ENCODE peak calls at places on chromosomes 7 and 10, in eight cellular contexts. One of them, this sample, is unnamed.

GRCh38 chr10:88693392-88694020 is 12.5 kb upstream of the LIPK start:
- DNase-seq in DND-41: no peak
- DNase-seq in fibroblast of lung: peak
- DNase-seq in foreskin fibroblast: peak
- DNase-seq in left ventricle myocardium inferior: no peak
- DNase-seq in choroid plexus epithelial cell: peak
- DNase-seq in gastrocnemius medialis: no peak
- DNase-seq in heart left ventricle: no peak
- DNase-seq in this sample: peak

GRCh38 chr10:109040622-109041021 is 882.7 kb downstream of the XPNPEP1 start:
- DNase-seq in foreskin fibroblast: no peak
- DNase-seq in gastrocnemius medialis: no peak
- DNase-seq in fibroblast of lung: no peak
- DNase-seq in DND-41: no peak
- DNase-seq in left ventricle myocardium inferior: no peak
- DNase-seq in heart left ventricle: no peak
- DNase-seq in choroid plexus epithelial cell: no peak
- DNase-seq in this sample: no peak

GRCh38 chr10:78588194-78588811 is 480.5 kb upstream of the ZMIZ1 start:
- DNase-seq in choroid plexus epithelial cell: peak
- DNase-seq in left ventricle myocardium inferior: peak
- DNase-seq in foreskin fibroblast: no peak
- DNase-seq in DND-41: no peak
- DNase-seq in heart left ventricle: peak
- DNase-seq in fibroblast of lung: peak
- DNase-seq in gastrocnemius medialis: peak
- DNase-seq in this sample: peak

GRCh38 chr7:34133983-34134782 is 228.8 kb downstream of the BMPER start:
- DNase-seq in fibroblast of lung: peak
- DNase-seq in left ventricle myocardium inferior: peak
- DNase-seq in gastrocnemius medialis: peak
- DNase-seq in foreskin fibroblast: peak
- DNase-seq in heart left ventricle: peak
- DNase-seq in choroid plexus epithelial cell: peak
- DNase-seq in DND-41: peak
- DNase-seq in this sample: peak

GRCh38 chr7:158926348-158926747 is 70.0 kb downstream of the DYNC2I1 start:
- DNase-seq in DND-41: no peak
- DNase-seq in left ventricle myocardium inferior: no peak
- DNase-seq in heart left ventricle: no peak
- DNase-seq in choroid plexus epithelial cell: no peak
- DNase-seq in fibroblast of lung: no peak
- DNase-seq in gastrocnemius medialis: no peak
- DNase-seq in foreskin fibroblast: no peak
- DNase-seq in this sample: no peak

GRCh38 chr10:49389331-49389920 is 6.5 kb downstream of the DRGX start:
- DNase-seq in gastrocnemius medialis: no peak
- DNase-seq in fibroblast of lung: no peak
- DNase-seq in heart left ventricle: no peak
- DNase-seq in DND-41: no peak
- DNase-seq in choroid plexus epithelial cell: no peak
- DNase-seq in left ventricle myocardium inferior: no peak
- DNase-seq in foreskin fibroblast: no peak
- DNase-seq in this sample: no peak

GRCh38 chr10:61176428-61176827 is 232.4 kb upstream of the RHOBTB1 start:
- DNase-seq in DND-41: no peak
- DNase-seq in choroid plexus epithelial cell: no peak
- DNase-seq in foreskin fibroblast: no peak
- DNase-seq in gastrocnemius medialis: no peak
- DNase-seq in heart left ventricle: no peak
- DNase-seq in fibroblast of lung: no peak
- DNase-seq in left ventricle myocardium inferior: no peak
- DNase-seq in this sample: no peak

GRCh38 chr7:145681646-145682045 is 435.0 kb upstream of the CNTNAP2 start:
- DNase-seq in choroid plexus epithelial cell: no peak
- DNase-seq in DND-41: no peak
- DNase-seq in fibroblast of lung: no peak
- DNase-seq in left ventricle myocardium inferior: no peak
- DNase-seq in heart left ventricle: no peak
- DNase-seq in foreskin fibroblast: no peak
- DNase-seq in gastrocnemius medialis: no peak
- DNase-seq in this sample: no peak

GRCh38 chr7:143434660-143435059 is 8.6 kb upstream of the TAS2R60 start:
- DNase-seq in heart left ventricle: peak
- DNase-seq in gastrocnemius medialis: peak
- DNase-seq in fibroblast of lung: peak
- DNase-seq in choroid plexus epithelial cell: no peak
- DNase-seq in foreskin fibroblast: peak
- DNase-seq in DND-41: no peak
- DNase-seq in left ventricle myocardium inferior: peak
- DNase-seq in this sample: peak

GRCh38 chr10:8835453-8836167 is 781.1 kb downstream of the GATA3 start:
- DNase-seq in foreskin fibroblast: no peak
- DNase-seq in heart left ventricle: no peak
- DNase-seq in DND-41: no peak
- DNase-seq in left ventricle myocardium inferior: no peak
- DNase-seq in fibroblast of lung: no peak
- DNase-seq in choroid plexus epithelial cell: no peak
- DNase-seq in gastrocnemius medialis: no peak
- DNase-seq in this sample: no peak

GRCh38 chr10:17273403-17273802 is 45.4 kb downstream of the VIM start:
- DNase-seq in DND-41: no peak
- DNase-seq in left ventricle myocardium inferior: no peak
- DNase-seq in foreskin fibroblast: peak
- DNase-seq in gastrocnemius medialis: no peak
- DNase-seq in fibroblast of lung: peak
- DNase-seq in heart left ventricle: no peak
- DNase-seq in choroid plexus epithelial cell: peak
- DNase-seq in this sample: peak

GRCh38 chr7:40579401-40579800 is 444.6 kb downstream of the SUGCT start:
- DNase-seq in choroid plexus epithelial cell: peak
- DNase-seq in foreskin fibroblast: peak
- DNase-seq in heart left ventricle: no peak
- DNase-seq in fibroblast of lung: peak
- DNase-seq in left ventricle myocardium inferior: no peak
- DNase-seq in gastrocnemius medialis: no peak
- DNase-seq in DND-41: peak
- DNase-seq in this sample: peak

GRCh38 chr10:99938563-99938962 is 71.2 kb downstream of the DNMBP start:
- DNase-seq in gastrocnemius medialis: no peak
- DNase-seq in left ventricle myocardium inferior: no peak
- DNase-seq in heart left ventricle: no peak
- DNase-seq in foreskin fibroblast: no peak
- DNase-seq in DND-41: no peak
- DNase-seq in choroid plexus epithelial cell: peak
- DNase-seq in fibroblast of lung: peak
- DNase-seq in this sample: peak

GRCh38 chr10:77279207-77279606 is 358.4 kb downstream of the KCNMA1 start:
- DNase-seq in left ventricle myocardium inferior: no peak
- DNase-seq in foreskin fibroblast: peak
- DNase-seq in fibroblast of lung: peak
- DNase-seq in DND-41: peak
- DNase-seq in gastrocnemius medialis: no peak
- DNase-seq in heart left ventricle: no peak
- DNase-seq in choroid plexus epithelial cell: no peak
- DNase-seq in this sample: no peak

GRCh38 chr7:21059069-21059468 is 272.4 kb upstream of the SP8 start:
- DNase-seq in foreskin fibroblast: no peak
- DNase-seq in gastrocnemius medialis: no peak
- DNase-seq in fibroblast of lung: no peak
- DNase-seq in heart left ventricle: no peak
- DNase-seq in DND-41: no peak
- DNase-seq in choroid plexus epithelial cell: no peak
- DNase-seq in left ventricle myocardium inferior: no peak
- DNase-seq in this sample: no peak

GRCh38 chr7:1533569-1534329 is 3.2 kb downstream of the MAFK start:
- DNase-seq in DND-41: no peak
- DNase-seq in foreskin fibroblast: peak
- DNase-seq in gastrocnemius medialis: peak
- DNase-seq in left ventricle myocardium inferior: peak
- DNase-seq in heart left ventricle: peak
- DNase-seq in choroid plexus epithelial cell: peak
- DNase-seq in fibroblast of lung: peak
- DNase-seq in this sample: peak

GRCh38 chr10:92914478-92915066 is 66.3 kb downstream of the EXOC6 start:
- DNase-seq in DND-41: peak
- DNase-seq in heart left ventricle: peak
- DNase-seq in foreskin fibroblast: peak
- DNase-seq in left ventricle myocardium inferior: no peak
- DNase-seq in gastrocnemius medialis: peak
- DNase-seq in fibroblast of lung: peak
- DNase-seq in choroid plexus epithelial cell: peak
- DNase-seq in this sample: peak

DNA sequence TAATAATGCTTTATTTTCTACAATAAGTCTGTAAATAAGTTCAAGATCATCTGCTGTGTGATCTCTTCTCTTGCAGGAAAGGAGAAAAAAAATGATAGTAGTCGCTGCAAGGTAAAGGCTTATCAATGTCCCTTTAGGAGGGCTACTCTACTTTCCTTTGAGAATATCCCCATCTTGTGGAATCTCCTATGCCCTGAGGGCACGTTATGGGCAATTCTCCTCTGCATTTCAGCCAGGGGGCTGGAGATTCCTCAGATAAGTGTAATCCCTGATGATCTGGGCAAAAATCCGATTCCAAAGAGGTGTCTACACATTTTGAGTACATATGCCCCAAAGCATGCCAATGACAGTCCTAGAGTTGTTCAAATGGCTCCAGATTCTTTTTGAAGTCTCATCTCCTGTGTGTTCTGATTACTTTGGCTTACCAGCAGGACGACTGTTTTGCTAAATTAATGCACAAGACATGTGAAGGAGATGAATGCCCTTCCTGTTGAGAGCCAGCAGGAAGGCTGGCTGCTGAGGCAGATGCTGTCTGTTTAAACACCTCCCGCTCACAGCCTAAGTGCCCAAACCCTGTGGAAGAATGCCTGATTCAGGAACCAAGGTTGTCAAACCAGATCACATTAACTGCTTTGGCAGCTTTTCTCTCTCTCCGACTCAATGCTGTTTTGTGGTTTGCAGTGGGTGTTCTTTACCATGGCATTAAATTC is 171.2 kb upstream of the COL1A2 start:
- DNase-seq in choroid plexus epithelial cell: peak
- DNase-seq in DND-41: no peak
- DNase-seq in foreskin fibroblast: peak
- DNase-seq in heart left ventricle: no peak
- DNase-seq in left ventricle myocardium inferior: no peak
- DNase-seq in fibroblast of lung: peak
- DNase-seq in gastrocnemius medialis: no peak
- DNase-seq in this sample: peak
- TF ChIP-seq CTCF in choroid plexus epithelial cell: peak
- TF ChIP-seq CTCF in DND-41: no peak
- TF ChIP-seq CTCF in foreskin fibroblast: peak
- TF ChIP-seq CTCF in heart left ventricle: peak
- TF ChIP-seq CTCF in left ventricle myocardium inferior: peak
- TF ChIP-seq CTCF in fibroblast of lung: peak
- TF ChIP-seq CTCF in gastrocnemius medialis: no peak
- TF ChIP-seq CTCF in this sample: peak

GRCh38 chr10:73647875-73648228 is 6.6 kb upstream of the MYOZ1 start:
- DNase-seq in foreskin fibroblast: no peak
- DNase-seq in fibroblast of lung: no peak
- DNase-seq in DND-41: no peak
- DNase-seq in heart left ventricle: no peak
- DNase-seq in choroid plexus epithelial cell: no peak
- DNase-seq in left ventricle myocardium inferior: no peak
- DNase-seq in gastrocnemius medialis: no peak
- DNase-seq in this sample: no peak
- H3K4me3 ChIP-seq in foreskin fibroblast: peak
- H3K4me3 ChIP-seq in fibroblast of lung: peak
- H3K4me3 ChIP-seq in DND-41: no peak
- H3K4me3 ChIP-seq in heart left ventricle: peak
- H3K4me3 ChIP-seq in choroid plexus epithelial cell: peak
- H3K4me3 ChIP-seq in left ventricle myocardium inferior: peak
- H3K4me3 ChIP-seq in gastrocnemius medialis: peak
- H3K4me3 ChIP-seq in this sample: peak

DNA sequence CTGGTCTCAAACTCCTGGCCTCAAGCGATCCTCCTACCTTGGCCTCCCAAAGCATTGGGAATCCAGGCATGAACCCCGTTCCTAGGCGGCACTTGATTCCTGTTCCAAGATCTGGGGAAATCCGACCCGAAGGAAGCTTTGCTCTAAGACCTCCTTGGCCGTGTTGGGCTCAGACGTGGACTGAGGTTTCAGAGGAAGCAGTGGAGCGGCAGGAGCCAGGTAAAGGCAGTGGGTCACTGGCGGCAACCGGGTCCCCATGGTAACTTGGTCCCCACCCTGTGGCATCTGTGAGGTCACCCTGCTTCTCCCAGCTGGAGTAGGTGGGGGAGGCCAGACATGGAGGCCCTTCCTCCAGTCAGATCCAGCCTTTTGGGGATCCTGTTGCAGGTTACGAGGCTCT is at the start of gene TMEM270:
- DNase-seq in fibroblast of lung: no peak
- DNase-seq in foreskin fibroblast: no peak
- DNase-seq in heart left ventricle: no peak
- DNase-seq in choroid plexus epithelial cell: no peak
- DNase-seq in gastrocnemius medialis: no peak
- DNase-seq in left ventricle myocardium inferior: no peak
- DNase-seq in DND-41: no peak
- DNase-seq in this sample: no peak
- TF ChIP-seq CTCF in fibroblast of lung: no peak
- TF ChIP-seq CTCF in foreskin fibroblast: no peak
- TF ChIP-seq CTCF in heart left ventricle: no peak
- TF ChIP-seq CTCF in choroid plexus epithelial cell: no peak
- TF ChIP-seq CTCF in gastrocnemius medialis: no peak
- TF ChIP-seq CTCF in left ventricle myocardium inferior: no peak
- TF ChIP-seq CTCF in DND-41: no peak
- TF ChIP-seq CTCF in this sample: no peak

GRCh38 chr7:31696270-31696669 is 9.3 kb downstream of the PPP1R17 start:
- DNase-seq in left ventricle myocardium inferior: no peak
- DNase-seq in foreskin fibroblast: no peak
- DNase-seq in DND-41: no peak
- DNase-seq in fibroblast of lung: no peak
- DNase-seq in heart left ventricle: no peak
- DNase-seq in choroid plexus epithelial cell: no peak
- DNase-seq in gastrocnemius medialis: no peak
- DNase-seq in this sample: no peak
- H3K4me3 ChIP-seq in left ventricle myocardium inferior: no peak
- H3K4me3 ChIP-seq in foreskin fibroblast: no peak
- H3K4me3 ChIP-seq in DND-41: no peak
- H3K4me3 ChIP-seq in fibroblast of lung: no peak
- H3K4me3 ChIP-seq in heart left ventricle: no peak
- H3K4me3 ChIP-seq in choroid plexus epithelial cell: no peak
- H3K4me3 ChIP-seq in gastrocnemius medialis: no peak
- H3K4me3 ChIP-seq in this sample: no peak

GRCh38 chr10:122113161-122113944 is 124.4 kb downstream of the TACC2 start:
- DNase-seq in gastrocnemius medialis: peak
- DNase-seq in choroid plexus epithelial cell: peak
- DNase-seq in heart left ventricle: peak
- DNase-seq in foreskin fibroblast: peak
- DNase-seq in left ventricle myocardium inferior: peak
- DNase-seq in fibroblast of lung: peak
- DNase-seq in DND-41: no peak
- DNase-seq in this sample: peak
- TF ChIP-seq CTCF in gastrocnemius medialis: peak
- TF ChIP-seq CTCF in choroid plexus epithelial cell: peak
- TF ChIP-seq CTCF in heart left ventricle: peak
- TF ChIP-seq CTCF in foreskin fibroblast: peak
- TF ChIP-seq CTCF in left ventricle myocardium inferior: peak
- TF ChIP-seq CTCF in fibroblast of lung: peak
- TF ChIP-seq CTCF in DND-41: no peak
- TF ChIP-seq CTCF in this sample: peak

This sample was measured in fibroblast of pulmonary artery.